ENCODE peak calls at places on chromosomes 13 and 19, in nine cellular contexts. L is NCI-H2081 treated with DMSO at 0.1 percent for 48 hours; N is brain microvascular endothelial cell; M is M059J; P is stimulated activated CD4-positive, alpha-beta T cell treated with anti-CD3 and anti-CD28 coated beads, Interleukin-2, amount 100 ng/mL, for 48 hours; R is SK-MEL-5; D is fibroblast of lung; E is RWPE1; G is left ventricle myocardium inferior. C is an unnamed sample.

GRCh38 chr19:3618811-3619630 is 7.6 kb downstream of the CACTIN start:
- DNase-seq in L (no peak), N (no peak), M (no peak), P (no peak), R (no peak), D (no peak), E (no peak), G (no peak), C (no peak)

GRCh38 chr13:51015973-51016372 is 95.1 kb downstream of the C13orf42 start:
- DNase-seq in L (no peak), N (no peak), M (no peak), P (no peak), R (no peak), D (no peak), E (no peak), G (no peak), C (no peak)

GRCh38 chr19:27972291-27973040 is 1240.5 kb downstream of the UQCRFS1 start:
- DNase-seq in L (no peak), N (peak; percentile 45), M (peak; percentile 36), P (no peak), R (peak; percentile 45), D (no peak), E (no peak), G (no peak), C (no peak)

GRCh38 chr13:73672492-73672891 is 461.7 kb downstream of the KLF12 start:
- DNase-seq in L (no peak), N (no peak), M (no peak), P (no peak), R (no peak), D (no peak), E (no peak), G (no peak), C (no peak)

GRCh38 chr13:100039740-100040139 is 49.2 kb upstream of the PCCA start:
- DNase-seq in L (no peak), N (peak; percentile 33), M (no peak), P (no peak), R (peak; percentile 13), D (no peak), E (no peak), G (no peak), C (no peak)

GRCh38 chr13:113906566-113906965 is 42.7 kb upstream of the GAS6 start:
- DNase-seq in L (peak; percentile 12), N (no peak), M (peak; percentile 45), P (no peak), R (no peak), D (no peak), E (no peak), G (no peak), C (no peak)

GRCh38 chr13:43686557-43686956 is 100.2 kb downstream of the ENOX1 start:
- DNase-seq in L (no peak), N (peak; percentile 98), M (peak; percentile 68), P (no peak), R (peak; percentile 57), D (peak; percentile 88), E (peak; percentile 29), G (peak; percentile 64), C (peak; percentile 57)

GRCh38 chr13:111929036-111929616 is 137.8 kb upstream of the SOX1 start:
- DNase-seq in L (no peak), N (no peak), M (no peak), P (no peak), R (no peak), D (no peak), E (no peak), G (no peak), C (peak; percentile 10)

GRCh38 chr13:76992548-76993001 is 694 bp downstream of the CLN5 start:
- DNase-seq in L (no peak), N (no peak), M (peak; percentile 28), P (peak; percentile 5), R (no peak), D (peak; percentile 32), E (no peak), G (no peak), C (peak; percentile 43)

GRCh38 chr13:94427313-94427712 is 52.2 kb downstream of the DCT start:
- DNase-seq in L (peak; percentile 42), N (no peak), M (no peak), P (no peak), R (no peak), D (no peak), E (no peak), G (no peak), C (no peak)

GRCh38 chr13:51523082-51523518 is 61.2 kb upstream of the WDFY2 start:
- DNase-seq in L (no peak), N (no peak), M (peak; percentile 82), P (no peak), R (peak; percentile 11), D (peak; percentile 63), E (no peak), G (no peak), C (peak; percentile 49)

GRCh38 chr19:53541971-53542370 is 4.0 kb downstream of the ZNF331 start:
- DNase-seq in L (no peak), N (no peak), M (no peak), P (no peak), R (no peak), D (no peak), E (peak; percentile 15), G (no peak), C (no peak)

GRCh38 chr13:77339408-77339807 is 12.5 kb upstream of the MYCBP2 start:
- DNase-seq in L (no peak), N (no peak), M (no peak), P (no peak), R (no peak), D (no peak), E (no peak), G (no peak), C (no peak)

GRCh38 chr13:113968463-113969310 is 5.2 kb downstream of the C13orf46 start:
- DNase-seq in L (no peak), N (no peak), M (no peak), P (no peak), R (no peak), D (no peak), E (no peak), G (peak; percentile 4), C (peak; percentile 26)

GRCh38 chr19:33335446-33335845 is 33.1 kb upstream of the CEBPA start:
- DNase-seq in L (no peak), N (no peak), M (no peak), P (no peak), R (no peak), D (no peak), E (no peak), G (no peak), C (no peak)

GRCh38 chr13:69274231-69274630 is 833.4 kb upstream of the ATXN8OS start:
- DNase-seq in L (no peak), N (no peak), M (no peak), P (no peak), R (no peak), D (no peak), E (peak; percentile 6), G (no peak), C (no peak)

GRCh38 chr19:34851277-34851804 is 75.4 kb upstream of the ZNF30 start:
- DNase-seq in L (no peak), N (no peak), M (no peak), P (no peak), R (no peak), D (no peak), E (peak; percentile 16), G (no peak), C (no peak)

GRCh38 chr19:54282706-54283105 is 1.8 kb upstream of the LILRB2 start:
- DNase-seq in L (no peak), N (no peak), M (no peak), P (no peak), R (no peak), D (no peak), E (no peak), G (no peak), C (no peak)

GRCh38 chr19:31356587-31357314 is 7.5 kb upstream of the TSHZ3 start:
- DNase-seq in L (no peak), N (no peak), M (no peak), P (peak; percentile 65), R (peak; percentile 46), D (no peak), E (no peak), G (peak; percentile 34), C (peak; percentile 72)

GRCh38 chr13:45500492-45501174 is 35.9 kb downstream of the COG3 start:
- DNase-seq in L (no peak), N (peak; percentile 88), M (peak; percentile 94), P (no peak), R (peak; percentile 98), D (peak; percentile 94), E (peak; percentile 26), G (no peak), C (no peak)

GRCh38 chr13:46613409-46614049 is 60.6 kb downstream of the LRCH1 start:
- DNase-seq in L (no peak), N (no peak), M (no peak), P (no peak), R (no peak), D (peak; percentile 44), E (no peak), G (no peak), C (no peak)

GRCh38 chr19:34317311-34317927 is 47.6 kb upstream of the GPI start:
- DNase-seq in L (no peak), N (no peak), M (peak; percentile 55), P (no peak), R (no peak), D (peak; percentile 15), E (no peak), G (no peak), C (no peak)

GRCh38 chr19:41299046-41299754 is 10.8 kb upstream of the CCDC97 start:
- DNase-seq in L (no peak), N (no peak), M (no peak), P (no peak), R (no peak), D (peak; percentile 11), E (no peak), G (peak; percentile 55), C (peak; percentile 68)

GRCh38 chr13:74657765-74658164 is 523.6 kb upstream of the KLF12 start:
- DNase-seq in L (no peak), N (no peak), M (no peak), P (no peak), R (no peak), D (no peak), E (no peak), G (no peak), C (no peak)

C was measured in Right ventricle myocardium superior.